ENCODE peak calls at places on chromosomes 16 and 17, in seven cellular contexts. Q, N, I, K, A, X and W are unnamed samples.

GRCh38 chr17:82246040-82246364 is 17.2 kb downstream of the SLC16A3 start:
- DNase-seq in N (no peak), I (no peak), A (no peak), Q (no peak), X (no peak), K (no peak), W (no peak)

GRCh38 chr17:15516150-15516549 is 47.1 kb downstream of the TVP23C start:
- DNase-seq in I (no peak), Q (peak; percentile 46), X (no peak), N (no peak), K (no peak), A (peak; percentile 56), W (no peak)

GRCh38 chr17:80913928-80914821 is 77.5 kb upstream of the CHMP6 start:
- DNase-seq in X (no peak), Q (no peak), N (no peak), K (no peak), I (no peak), A (no peak), W (no peak)

GRCh38 chr16:86300746-86301480 is 209.4 kb upstream of the FOXF1 start:
- DNase-seq in X (no peak), Q (no peak), I (no peak), K (peak; percentile 69), A (peak; percentile 56), N (peak; percentile 39), W (peak; percentile 57)

GRCh38 chr17:56320443-56320842 is 167.2 kb downstream of the ANKFN1 start:
- DNase-seq in K (peak; percentile 71), Q (no peak), I (no peak), N (no peak), X (no peak), A (no peak), W (peak; percentile 34)

GRCh38 chr17:81513669-81514484 is 1.3 kb upstream of the ACTG1 start:
- DNase-seq in K (peak; percentile 85), A (peak; percentile 94), Q (peak; percentile 67), N (peak; percentile 90), I (peak; percentile 45), X (no peak), W (peak; percentile 84)

GRCh38 chr16:47940466-47940865 is 215.3 kb downstream of the ABCC12 start:
- DNase-seq in I (no peak), Q (no peak), A (no peak), K (no peak), N (no peak), X (no peak), W (no peak)

GRCh38 chr16:31695667-31696066 is 168.0 kb downstream of the AHSP start:
- DNase-seq in N (no peak), A (no peak), K (no peak), I (peak; percentile 44), Q (no peak), X (no peak), W (no peak)

GRCh38 chr16:920722-921121 is 50.1 kb downstream of the LMF1 start:
- DNase-seq in X (no peak), I (no peak), K (peak; percentile 1), A (peak; percentile 63), Q (no peak), N (no peak), W (no peak)

GRCh38 chr16:83615131-83615530 is 192.6 kb upstream of the HSBP1 start:
- DNase-seq in A (peak; percentile 49), X (no peak), K (no peak), N (no peak), Q (no peak), I (no peak), W (no peak)

GRCh38 chr16:74761665-74762064 is 13.0 kb downstream of the FA2H start:
- DNase-seq in I (no peak), Q (peak; percentile 42), X (no peak), K (no peak), A (no peak), N (no peak), W (no peak)

GRCh38 chr16:27316038-27316680 is 2.4 kb downstream of the IL4R start:
- DNase-seq in X (no peak), A (no peak), I (no peak), K (no peak), N (no peak), Q (no peak), W (no peak)

GRCh38 chr17:79042421-79043190 is 18.6 kb downstream of the C1QTNF1 start:
- DNase-seq in Q (peak; percentile 95), K (peak; percentile 60), N (no peak), A (peak; percentile 82), I (peak; percentile 59), X (peak; percentile 60), W (peak; percentile 88)

GRCh38 chr16:86569843-86570447 is 3.3 kb downstream of the FOXC2 start:
- DNase-seq in I (no peak), X (no peak), K (no peak), N (no peak), Q (no peak), A (no peak), W (no peak)

GRCh38 chr16:88264641-88265285 is 118.0 kb upstream of the ZNF469 start:
- DNase-seq in A (peak; percentile 93), X (peak; percentile 85), K (peak; percentile 48), N (peak; percentile 93), I (no peak), Q (peak; percentile 94), W (peak; percentile 62)

GRCh38 chr17:50263293-50264262 is 10.7 kb upstream of the TMEM92 start:
- DNase-seq in K (no peak), N (peak; percentile 3), Q (no peak), X (no peak), A (no peak), I (no peak), W (peak; percentile 62)

GRCh38 chr16:47643610-47644009 is 182.5 kb downstream of the PHKB start:
- DNase-seq in Q (no peak), N (no peak), I (no peak), X (no peak), K (no peak), A (peak; percentile 5), W (no peak)

GRCh38 chr17:32849879-32850278 is 27.0 kb downstream of the MYO1D start:
- DNase-seq in Q (no peak), N (no peak), A (peak; percentile 60), X (no peak), K (no peak), I (no peak), W (no peak)

GRCh38 chr17:68297168-68297567 is 5.9 kb downstream of the ARSG start:
- DNase-seq in X (no peak), A (peak; percentile 33), N (no peak), Q (no peak), K (no peak), I (no peak), W (no peak)
- TF ChIP-seq EZH2 in X (no peak), A (no peak), N (no peak), Q (no peak), K (no peak), I (no peak), W (no peak)

GRCh38 chr16:77403732-77404131 is 31.1 kb downstream of the ADAMTS18 start:
- DNase-seq in Q (no peak), A (no peak), K (no peak), X (no peak), N (no peak), I (no peak), W (peak; percentile 66)

GRCh38 chr16:77404823-77405222 is 30.0 kb downstream of the ADAMTS18 start:
- DNase-seq in I (no peak), X (no peak), A (no peak), Q (no peak), K (peak; percentile 11), N (no peak), W (no peak)

GRCh38 chr16:77408607-77409006 is 26.2 kb downstream of the ADAMTS18 start:
- DNase-seq in X (no peak), N (no peak), Q (no peak), I (peak; percentile 47), A (no peak), K (no peak), W (no peak)

GRCh38 chr16:77409311-77409710 is 25.5 kb downstream of the ADAMTS18 start:
- DNase-seq in X (no peak), K (no peak), A (no peak), Q (no peak), N (peak; percentile 56), I (no peak), W (no peak)

GRCh38 chr16:77406680-77407079 is 28.2 kb downstream of the ADAMTS18 start:
- DNase-seq in N (no peak), K (no peak), I (no peak), A (peak; percentile 31), Q (peak; percentile 23), X (peak; percentile 4), W (peak; percentile 24)
- TF ChIP-seq EZH2phosphoT487 in N (no peak), K (no peak), I (no peak), A (no peak), Q (no peak), X (no peak), W (no peak)

DNA sequence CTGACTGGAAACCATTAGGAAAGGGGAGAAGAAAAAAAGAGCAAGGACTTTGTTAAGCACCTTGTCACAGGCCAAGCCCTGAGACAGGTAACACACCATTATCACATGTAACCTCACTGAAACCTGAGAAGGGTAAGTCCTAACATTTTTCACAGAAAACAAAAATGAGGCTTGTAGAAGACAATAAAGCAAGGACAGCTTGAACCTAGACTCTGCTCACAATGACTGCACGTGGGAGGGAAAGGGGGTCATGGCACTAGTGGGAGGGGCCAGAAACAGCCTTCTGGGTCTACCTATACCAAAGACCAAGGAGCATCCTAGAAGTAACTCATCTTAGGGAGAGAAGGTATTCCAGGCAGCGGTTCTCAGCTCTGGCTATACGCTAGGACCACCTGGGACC is 7.5 kb downstream of the TK2 start:
- DNase-seq in Q (no peak), A (no peak), N (no peak), K (no peak), X (no peak), I (no peak), W (no peak)
- H4K20me1 ChIP-seq in Q (no peaks in the 10 kb centered on the region), A (no peaks in the 10 kb centered on the region), N (no peaks in the 10 kb centered on the region), K (no peaks in the 10 kb centered on the region), X (no peaks in the 10 kb centered on the region), I (no peaks in the 10 kb centered on the region), W (no peaks in the 10 kb centered on the region)

DNA sequence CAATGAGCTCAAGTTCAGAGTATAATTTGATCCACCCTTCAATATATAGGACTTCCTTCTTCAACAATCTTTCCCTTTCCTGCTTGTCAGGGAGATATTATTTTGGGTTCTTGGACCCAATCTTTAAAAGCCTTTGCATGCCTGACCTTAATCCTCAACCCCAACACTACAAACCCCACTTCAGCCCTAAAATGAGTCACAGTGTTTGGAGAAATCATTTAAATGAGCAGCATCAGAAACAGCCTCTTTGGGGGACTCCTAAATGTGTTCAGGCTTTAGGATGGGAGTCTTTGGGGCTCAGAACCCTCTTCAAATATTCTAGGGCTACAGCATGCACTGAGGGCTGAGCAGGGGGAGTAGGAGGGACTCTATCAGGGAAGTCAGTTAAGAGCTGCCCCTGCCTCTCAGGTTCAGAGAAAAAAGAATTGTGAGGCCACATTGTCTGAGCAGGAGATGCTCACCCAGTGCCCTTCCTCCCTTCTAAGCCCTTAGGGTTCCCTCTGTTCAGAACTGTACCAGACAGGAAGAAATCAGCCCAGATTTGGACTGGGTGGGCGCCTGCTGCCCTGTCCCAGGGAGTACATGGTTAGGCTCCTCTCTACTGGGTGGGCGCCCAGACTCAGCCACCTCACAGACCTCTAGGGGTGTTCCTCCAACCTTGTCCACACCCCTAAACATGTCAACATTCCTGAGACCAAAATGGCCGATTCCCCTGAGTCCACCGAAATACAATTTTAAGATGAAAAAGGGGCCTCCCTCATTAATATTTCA is 5.0 kb downstream of the NEUROD2 start:
- DNase-seq in A (no peak), X (no peak), K (no peak), I (no peak), Q (no peak), N (no peak), W (no peak)
- TF ChIP-seq EZH2 in A (no peak), X (no peak), K (peak; percentile 69), I (no peak), Q (no peak), N (no peak), W (no peak)